ENCODE peak calls at places on chromosome 3, in five cellular contexts. One of them, this sample, is unnamed.

GRCh38 chr3:184230081-184230602 is 757 bp downstream of the VWA5B2 start:
- DNase-seq in AG08396: peak; percentile 39
- DNase-seq in T-cell: no peak
- DNase-seq in HS-27A: no peak
- DNase-seq in tibial nerve: no peak
- DNase-seq in this sample: no peak

GRCh38 chr3:13069495-13069894 is 3.7 kb downstream of the IQSEC1 start:
- DNase-seq in AG08396: no peak
- DNase-seq in T-cell: peak; percentile 47
- DNase-seq in HS-27A: no peak
- DNase-seq in tibial nerve: no peak
- DNase-seq in this sample: peak; percentile 69

GRCh38 chr3:86774082-86774691 is 216.8 kb downstream of the VGLL3 start:
- DNase-seq in AG08396: no peak
- DNase-seq in T-cell: no peak
- DNase-seq in HS-27A: no peak
- DNase-seq in tibial nerve: no peak
- DNase-seq in this sample: no peak

GRCh38 chr3:99878005-99878404 is 60.3 kb downstream of the CMSS1 start:
- DNase-seq in AG08396: peak; percentile 70
- DNase-seq in T-cell: no peak
- DNase-seq in HS-27A: peak; percentile 59
- DNase-seq in tibial nerve: no peak
- DNase-seq in this sample: no peak

GRCh38 chr3:37862219-37862711 is 585 bp downstream of the CTDSPL start:
- DNase-seq in AG08396: peak; percentile 56
- DNase-seq in T-cell: peak; percentile 6
- DNase-seq in HS-27A: no peak
- DNase-seq in tibial nerve: no peak
- DNase-seq in this sample: peak; percentile 20

GRCh38 chr3:169390310-169390731 is 273.2 kb downstream of the MECOM start:
- DNase-seq in AG08396: no peak
- DNase-seq in T-cell: no peak
- DNase-seq in HS-27A: no peak
- DNase-seq in tibial nerve: no peak
- DNase-seq in this sample: no peak

GRCh38 chr3:177835008-177835407 is 637.7 kb upstream of the TBL1XR1 start:
- DNase-seq in AG08396: peak; percentile 29
- DNase-seq in T-cell: no peak
- DNase-seq in HS-27A: peak; percentile 84
- DNase-seq in tibial nerve: no peak
- DNase-seq in this sample: no peak

GRCh38 chr3:187678869-187679268 is 8.7 kb upstream of the SST start:
- DNase-seq in AG08396: peak; percentile 66
- DNase-seq in T-cell: no peak
- DNase-seq in HS-27A: peak; percentile 30
- DNase-seq in tibial nerve: no peak
- DNase-seq in this sample: peak; percentile 11

GRCh38 chr3:54892168-54892567 is 35.7 kb downstream of the LRTM1 start:
- DNase-seq in AG08396: no peak
- DNase-seq in T-cell: no peak
- DNase-seq in HS-27A: no peak
- DNase-seq in tibial nerve: no peak
- DNase-seq in this sample: no peak

GRCh38 chr3:182405752-182406151 is 387.6 kb upstream of the ATP11B start:
- DNase-seq in AG08396: no peak
- DNase-seq in T-cell: no peak
- DNase-seq in HS-27A: no peak
- DNase-seq in tibial nerve: no peak
- DNase-seq in this sample: no peak

GRCh38 chr3:133921592-133921991 is 25.9 kb upstream of the RAB6B start:
- DNase-seq in AG08396: no peak
- DNase-seq in T-cell: no peak
- DNase-seq in HS-27A: no peak
- DNase-seq in tibial nerve: no peak
- DNase-seq in this sample: no peak

GRCh38 chr3:143601738-143602480 is 246.4 kb downstream of the SLC9A9 start:
- DNase-seq in AG08396: peak; percentile 17
- DNase-seq in T-cell: no peak
- DNase-seq in HS-27A: no peak
- DNase-seq in tibial nerve: no peak
- DNase-seq in this sample: no peak

GRCh38 chr3:76429536-76430177 is 610.2 kb upstream of the ROBO2 start:
- DNase-seq in AG08396: no peak
- DNase-seq in T-cell: no peak
- DNase-seq in HS-27A: no peak
- DNase-seq in tibial nerve: no peak
- DNase-seq in this sample: no peak

GRCh38 chr3:190172751-190173150 is 52.1 kb upstream of the P3H2 start:
- DNase-seq in AG08396: peak; percentile 28
- DNase-seq in T-cell: no peak
- DNase-seq in HS-27A: no peak
- DNase-seq in tibial nerve: no peak
- DNase-seq in this sample: no peak

GRCh38 chr3:38247366-38248035 is 18.1 kb upstream of the SLC22A13 start:
- DNase-seq in AG08396: peak; percentile 77
- DNase-seq in T-cell: no peak
- DNase-seq in HS-27A: peak; percentile 49
- DNase-seq in tibial nerve: no peak
- DNase-seq in this sample: no peak

GRCh38 chr3:21901504-21901903 is 150.5 kb upstream of the ZNF385D start:
- DNase-seq in AG08396: no peak
- DNase-seq in T-cell: no peak
- DNase-seq in HS-27A: no peak
- DNase-seq in tibial nerve: no peak
- DNase-seq in this sample: no peak